ENCODE peak calls at places on chromosome 10, in six cellular contexts. U is A549, M is K562, K is GM12878, B is HepG2, S is H1. P is an unnamed sample.

GRCh38 chr10:103566536-103566935 is 73.0 kb downstream of the NEURL1 start:
- DNase-seq in U (no peak), M (no peak), K (no peak), B (no peak), S (no peak), P (no peak)

GRCh38 chr10:17683541-17683940 is 39.6 kb downstream of the STAM start:
- DNase-seq in U (no peak), M (no peak), K (no peak), B (no peak), S (no peak), P (no peak)

GRCh38 chr10:59234814-59235429 is 58.5 kb downstream of the PHYHIPL start:
- DNase-seq in U (peak; percentile 44), M (no peak), K (no peak), B (no peak), S (no peak), P (no peak)

GRCh38 chr10:34795334-34795733 is 19.8 kb downstream of the PARD3 start:
- DNase-seq in U (no peak), M (no peak), K (no peak), B (no peak), S (no peak), P (no peak)

GRCh38 chr10:80542053-80542452 is 4.4 kb downstream of the SH2D4B start:
- DNase-seq in U (no peak), M (no peak), K (no peak), B (peak; percentile 23), S (peak; percentile 14), P (no peak)

GRCh38 chr10:105726149-105726548 is 1085.1 kb downstream of the SORCS3 start:
- DNase-seq in U (no peak), M (no peak), K (no peak), B (no peak), S (no peak), P (no peak)

GRCh38 chr10:67224553-67224952 is 298.7 kb downstream of the LRRTM3 start:
- DNase-seq in U (no peak), M (no peak), K (no peak), B (no peak), S (no peak), P (no peak)

GRCh38 chr10:112475565-112476233 is 28.7 kb downstream of the VTI1A start:
- DNase-seq in U (no peak), M (no peak), K (no peak), B (no peak), S (no peak), P (no peak)

GRCh38 chr10:79072041-79072441 is 3.3 kb downstream of the ZMIZ1 start:
- DNase-seq in U (no peak), M (no peak), K (no peak), B (no peak), S (no peak), P (no peak)

GRCh38 chr10:98269435-98269912 is 1.5 kb upstream of the LOXL4 start:
- DNase-seq in U (peak; percentile 68), M (peak; percentile 35), K (no peak), B (peak; percentile 83), S (no peak), P (peak; percentile 56)

GRCh38 chr10:34446046-34446445 is 369.1 kb downstream of the PARD3 start:
- DNase-seq in U (peak; percentile 51), M (no peak), K (no peak), B (no peak), S (no peak), P (no peak)

GRCh38 chr10:130749911-130750310 is 561.6 kb downstream of the TCERG1L start:
- DNase-seq in U (no peak), M (no peak), K (no peak), B (no peak), S (no peak), P (no peak)

GRCh38 chr10:1216576-1217236 is 160.5 kb downstream of the WDR37 start:
- DNase-seq in U (no peak), M (no peak), K (no peak), B (no peak), S (no peak), P (no peak)

GRCh38 chr10:75712241-75712880 is 280.9 kb downstream of the LRMDA start:
- DNase-seq in U (no peak), M (no peak), K (no peak), B (no peak), S (no peak), P (no peak)

GRCh38 chr10:104084482-104085142 is 1.1 kb downstream of the COL17A1 start:
- DNase-seq in U (no peak), M (no peak), K (no peak), B (no peak), S (no peak), P (no peak)

GRCh38 chr10:100333106-100333505 is 3.1 kb upstream of the PKD2L1 start:
- DNase-seq in U (no peak), M (no peak), K (no peak), B (no peak), S (no peak), P (no peak)

DNA sequence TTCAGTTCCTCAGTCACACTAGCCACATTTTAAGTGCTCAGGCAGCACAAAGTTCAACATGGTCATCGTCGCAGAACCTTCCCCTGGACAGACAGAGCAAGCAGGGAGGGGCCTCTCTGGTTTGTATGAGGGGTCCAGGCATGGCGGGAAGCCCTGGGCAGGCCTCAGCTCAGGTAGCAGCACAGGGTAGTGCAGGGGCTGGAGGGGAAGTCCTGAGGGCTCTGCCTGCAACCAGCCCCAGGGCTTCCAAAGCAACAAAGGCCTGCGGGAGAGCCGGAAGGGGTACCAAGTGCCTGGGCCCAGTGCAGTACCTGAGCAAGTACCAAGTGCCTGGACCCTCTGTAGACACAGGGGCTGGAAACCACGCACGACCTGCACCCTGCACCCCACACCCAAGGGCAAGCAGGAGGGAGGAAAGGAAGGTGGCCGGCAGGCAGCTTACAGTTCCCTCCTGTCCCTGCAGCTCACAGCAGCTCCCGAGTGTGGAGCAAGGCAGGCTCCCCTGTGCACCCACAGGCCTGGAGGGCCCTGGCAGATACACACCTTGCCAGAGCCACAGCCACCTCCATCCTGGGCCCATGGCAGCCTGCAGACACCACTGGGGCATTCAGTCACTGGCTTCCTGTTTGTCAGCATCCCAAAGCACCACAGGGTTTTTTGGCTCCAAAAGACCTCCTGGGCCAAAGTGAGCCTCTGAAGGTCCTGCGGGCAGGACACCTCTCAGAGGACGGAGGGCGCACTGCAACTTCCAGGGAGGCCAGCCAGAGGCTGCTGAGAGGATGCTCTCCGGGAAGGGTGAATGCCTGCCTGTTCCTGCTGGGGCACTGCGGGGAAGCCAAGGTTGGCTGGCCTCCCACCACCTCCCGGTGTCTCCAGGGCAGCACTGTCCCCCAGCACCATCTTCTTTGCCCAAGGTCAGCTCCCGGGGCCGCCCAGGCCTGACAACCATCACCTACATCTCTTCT is 6.5 kb upstream of the RET start:
- DNase-seq in U (peak; percentile 11), M (no peak), K (no peak), B (no peak), S (no peak), P (no peak)
- TF ChIP-seq CHD2 in U (no peak), M (no peak), K (no peak), B (no peak), S (no peak), P (no peak)

DNA sequence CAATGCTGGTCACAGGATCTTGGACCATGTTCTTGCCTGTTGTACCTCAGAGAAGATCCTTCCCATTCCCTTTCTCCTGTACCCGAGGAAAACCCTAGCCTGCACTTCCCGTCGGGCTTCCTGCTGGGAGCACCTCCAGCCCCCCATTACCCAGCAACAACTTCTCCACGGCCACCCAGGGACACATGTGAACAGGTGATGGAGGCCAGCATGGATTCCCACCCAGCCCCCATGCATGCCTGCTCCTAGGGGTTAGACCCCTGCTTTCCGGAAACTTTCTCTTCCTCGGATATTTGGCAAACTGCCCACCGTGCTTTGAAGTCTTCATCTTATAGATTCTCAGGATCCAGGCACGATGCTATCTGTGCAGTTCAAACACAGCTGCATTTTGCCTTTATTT is 67.3 kb downstream of the CALML3 start:
- DNase-seq in U (no peak), M (no peak), K (no peak), B (no peak), S (no peak), P (no peak)
- TF ChIP-seq CHD2 in U (no peak), M (no peak), K (no peak), B (no peak), S (no peak), P (no peak)

GRCh38 chr10:87656431-87657072 is 3.1 kb upstream of the PAPSS2 start:
- DNase-seq in U (peak; percentile 58), M (peak; percentile 34), K (no peak), B (peak; percentile 51), S (no peak), P (peak; percentile 71)
- TF ChIP-seq CHD2 in U (no peak), M (no peak), K (no peak), B (no peak), S (no peak), P (no peak)

GRCh38 chr10:62543566-62543965 is 169.4 kb downstream of the ZNF365 start:
- DNase-seq in U (no peak), M (no peak), K (no peak), B (no peak), S (no peak), P (no peak)
- TF ChIP-seq CHD2 in U (no peak), M (no peak), K (no peak), B (no peak), S (no peak), P (no peak)

GRCh38 chr10:119125942-119126341 is 22.0 kb downstream of the DENND10 start:
- DNase-seq in U (no peak), M (no peak), K (no peak), B (no peak), S (no peak), P (no peak)
- TF ChIP-seq CHD2 in U (no peak), M (no peak), K (no peak), B (no peak), S (no peak), P (no peak)

GRCh38 chr10:124151466-124152095 is 58.2 kb upstream of the CHST15 start:
- DNase-seq in U (no peak), M (no peak), K (no peak), B (no peak), S (no peak), P (no peak)

GRCh38 chr10:124152139-124152780 is 58.9 kb upstream of the CHST15 start:
- DNase-seq in U (peak; percentile 81), M (no peak), K (no peak), B (peak; percentile 38), S (no peak), P (no peak)

GRCh38 chr10:124150807-124151417 is 57.5 kb upstream of the CHST15 start:
- DNase-seq in U (no peak), M (no peak), K (no peak), B (no peak), S (no peak), P (no peak)

GRCh38 chr10:124153601-124153930 is 60.2 kb upstream of the CHST15 start:
- DNase-seq in U (no peak), M (no peak), K (peak; percentile 16), B (no peak), S (no peak), P (no peak)

DNA sequence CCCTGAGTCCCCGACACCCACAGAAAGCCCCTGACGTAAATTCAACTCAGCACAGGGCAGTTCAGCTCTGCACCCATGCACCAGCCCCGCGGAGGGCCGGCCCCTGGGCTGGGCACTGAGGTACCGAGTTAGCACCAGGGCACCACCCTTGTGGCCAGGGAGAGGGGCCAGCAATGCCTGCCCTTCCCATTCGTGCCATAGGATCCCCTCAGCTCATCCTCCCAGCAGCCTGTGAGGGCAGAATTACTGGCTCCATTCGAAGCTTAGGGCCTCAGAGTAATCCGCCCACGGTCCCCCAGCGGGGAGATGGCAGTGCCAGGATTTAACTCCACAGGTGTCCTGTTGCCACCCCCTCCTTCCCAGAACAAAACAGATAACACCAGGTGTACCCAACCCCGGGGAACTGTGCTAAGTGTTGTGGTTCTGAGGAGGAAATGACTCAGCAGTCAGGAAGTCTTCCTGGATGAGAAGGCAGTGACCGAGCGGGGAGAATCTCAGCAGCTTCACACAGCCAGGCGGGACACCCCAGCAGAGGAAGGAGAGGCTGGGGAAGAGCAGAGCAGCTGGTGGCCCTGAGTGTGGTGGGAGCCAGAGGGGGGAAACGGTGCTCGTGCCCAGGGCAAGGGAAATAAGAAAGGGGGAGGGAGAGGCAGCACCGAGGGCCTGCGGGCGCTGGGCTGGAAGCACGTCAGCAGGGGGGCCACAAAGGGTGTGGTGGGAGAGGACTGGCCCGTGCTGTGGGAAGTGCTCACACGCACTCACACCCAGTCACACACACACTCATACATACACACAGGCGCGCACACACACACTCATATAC is 59.6 kb upstream of the CHST15 start:
- DNase-seq in U (peak; percentile 89), M (no peak), K (peak; percentile 65), B (peak; percentile 54), S (no peak), P (peak; percentile 50)
- TF ChIP-seq CHD2 in U (no peak), M (no peak), K (peak; percentile 21), B (no peak), S (no peak), P (no peak)